ENCODE peak calls at places on chromosomes 6 and 20, in five cellular contexts. C is CD4-positive, alpha-beta memory T cell; S is cardiac muscle cell; O is fibroblast of lung; D is adipocyte. P is an unnamed sample.

GRCh38 chr6:149900620-149901443 is 2.9 kb upstream of the RAET1E start:
- DNase-seq in O (no peak), C (no peak), D (no peak), S (no peak), P (no peak)

GRCh38 chr6:35711731-35712130 is 23.0 kb upstream of the FKBP5 start:
- DNase-seq in S (no peak), O (no peak), C (no peak), D (no peak), P (no peak)

GRCh38 chr20:8545212-8545611 is 413.1 kb downstream of the PLCB1 start:
- DNase-seq in O (peak; percentile 73), D (no peak), S (peak; percentile 33), C (no peak), P (no peak)

GRCh38 chr6:32700391-32701040 is 34.1 kb upstream of the HLA-DQB1 start:
- DNase-seq in C (peak; percentile 45), O (peak; percentile 47), S (peak; percentile 81), D (peak; percentile 68), P (peak; percentile 16)

GRCh38 chr20:34222208-34222607 is 19.0 kb upstream of the ASIP start:
- DNase-seq in O (peak; percentile 97), S (peak; percentile 93), D (peak; percentile 97), C (no peak), P (no peak)

GRCh38 chr6:13554929-13555333 is 19.5 kb upstream of the SIRT5 start:
- DNase-seq in O (peak; percentile 59), S (peak; percentile 37), D (no peak), C (no peak), P (no peak)

GRCh38 chr20:42701948-42702347 is 487.8 kb downstream of the PTPRT start:
- DNase-seq in C (no peak), O (no peak), D (no peak), S (no peak), P (no peak)

GRCh38 chr6:33856655-33857054 is 52.9 kb upstream of the MLN start:
- DNase-seq in D (no peak), S (no peak), C (peak; percentile 79), O (no peak), P (peak; percentile 58)

GRCh38 chr6:151254451-151255081 is 14.8 kb downstream of the AKAP12 start:
- DNase-seq in S (peak; percentile 75), C (no peak), D (peak; percentile 56), O (peak; percentile 79), P (no peak)

GRCh38 chr20:36569847-36570429 is 3.5 kb upstream of the TGIF2 start:
- DNase-seq in C (no peak), D (peak; percentile 54), O (peak; percentile 82), S (peak; percentile 73), P (no peak)

GRCh38 chr6:89007209-89008001 is 44.0 kb upstream of the RNGTT start:
- DNase-seq in D (peak; percentile 21), C (no peak), O (no peak), S (peak; percentile 27), P (no peak)

GRCh38 chr20:47400685-47401084 is 44.2 kb upstream of the ZMYND8 start:
- DNase-seq in D (no peak), C (no peak), O (no peak), S (no peak), P (no peak)

GRCh38 chr20:32480361-32481199 is 104.6 kb downstream of the NOL4L start:
- DNase-seq in D (no peak), S (no peak), C (no peak), O (peak; percentile 62), P (no peak)

GRCh38 chr6:117521785-117522502 is 39.5 kb downstream of the DCBLD1 start:
- DNase-seq in D (peak; percentile 38), O (peak; percentile 64), S (no peak), C (no peak), P (no peak)

GRCh38 chr6:33189164-33189563 is 3.1 kb downstream of the COL11A2 start:
- DNase-seq in S (no peak), C (no peak), D (no peak), O (no peak), P (no peak)

GRCh38 chr6:1336246-1336843 is 24.4 kb downstream of the FOXQ1 start:
- DNase-seq in S (peak; percentile 18), C (no peak), D (no peak), O (no peak), P (no peak)

GRCh38 chr6:39367661-39368060 is 45.2 kb upstream of the KCNK16 start:
- DNase-seq in S (no peak), D (no peak), C (no peak), O (no peak), P (no peak)

GRCh38 chr20:18750735-18751134 is 62.8 kb upstream of the SCP2D1 start:
- DNase-seq in C (no peak), S (no peak), O (no peak), D (no peak), P (no peak)
- H3K4me1 ChIP-seq in C (no peaks in the 10 kb centered on the region), S (no peaks in the 10 kb centered on the region), O (no peaks in the 10 kb centered on the region), D (no peaks in the 10 kb centered on the region), P (no peaks in the 10 kb centered on the region)

GRCh38 chr6:24891004-24891403 is 44.8 kb downstream of the RIPOR2 start:
- DNase-seq in D (no peak), C (no peak), S (no peak), O (no peak), P (no peak)
- H3K4me1 ChIP-seq in D (peaks cover 7% of the 10 kb centered on the region), C (peaks cover 92% of the 10 kb centered on the region), S (peaks cover 14% of the 10 kb centered on the region), O (no peaks in the 10 kb centered on the region), P (peaks cover 51% of the 10 kb centered on the region)

DNA sequence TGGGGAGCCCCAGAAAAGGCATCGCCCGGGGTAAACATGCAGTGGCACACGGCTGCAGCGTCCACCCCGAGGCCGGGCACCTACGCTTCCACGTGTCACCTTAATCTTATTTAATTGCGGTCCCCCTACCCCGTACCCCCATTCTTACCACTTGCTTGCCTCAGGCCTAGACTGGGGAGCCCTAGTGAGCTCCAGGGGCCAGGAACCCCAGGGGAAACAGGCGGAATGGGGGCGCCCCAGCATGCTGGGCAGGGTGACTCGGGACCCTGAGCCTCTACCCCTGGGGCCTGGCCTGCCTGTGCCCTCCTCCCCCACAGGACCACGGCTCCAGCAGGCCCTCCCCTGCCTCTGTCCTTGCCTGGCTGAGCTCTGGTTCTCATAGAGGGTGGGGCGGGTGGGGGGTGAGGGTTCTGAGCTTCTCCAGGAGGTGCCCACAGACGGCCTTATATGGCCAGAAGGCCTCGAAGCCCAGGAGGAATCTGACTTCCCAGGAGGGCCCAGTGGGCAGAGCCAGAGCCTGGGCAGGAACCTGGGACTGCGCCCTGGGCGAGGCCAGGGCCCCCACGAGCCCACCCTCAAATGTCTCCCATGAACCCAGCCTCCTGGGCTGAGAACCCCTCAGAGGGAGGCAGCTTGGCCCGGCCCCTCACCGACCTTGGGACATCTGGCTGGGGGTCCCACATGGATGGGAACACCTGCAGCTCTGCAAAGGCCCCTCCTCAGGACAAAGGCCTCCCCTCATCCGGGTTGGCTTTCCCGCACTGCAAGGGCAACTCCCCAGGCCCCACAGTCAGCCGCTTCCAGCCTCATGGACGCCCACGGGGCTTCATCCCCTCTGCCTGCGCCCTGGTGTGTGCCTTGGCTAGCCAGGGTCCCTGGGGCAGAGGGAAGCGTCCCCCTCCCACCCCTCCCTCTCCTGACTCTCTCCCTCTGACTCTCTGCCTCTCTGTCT is 5.2 kb upstream of the LAMA5 start:
- DNase-seq in C (no peak), O (no peak), D (no peak), S (no peak), P (no peak)
- H3K4me1 ChIP-seq in C (peaks cover 12% of the 10 kb centered on the region), O (peaks cover 59% of the 10 kb centered on the region), D (peaks cover 53% of the 10 kb centered on the region), S (peaks cover 56% of the 10 kb centered on the region), P (peaks cover 8% of the 10 kb centered on the region)

GRCh38 chr6:44662461-44663121 is 275.1 kb downstream of the CDC5L start:
- DNase-seq in D (peak; percentile 44), O (peak; percentile 98), C (no peak), S (peak; percentile 94), P (no peak)
- H3K4me1 ChIP-seq in D (peaks cover 71% of the 10 kb centered on the region), O (peaks cover 5% of the 10 kb centered on the region), C (no peaks in the 10 kb centered on the region), S (peaks cover 6% of the 10 kb centered on the region), P (no peaks in the 10 kb centered on the region)

DNA sequence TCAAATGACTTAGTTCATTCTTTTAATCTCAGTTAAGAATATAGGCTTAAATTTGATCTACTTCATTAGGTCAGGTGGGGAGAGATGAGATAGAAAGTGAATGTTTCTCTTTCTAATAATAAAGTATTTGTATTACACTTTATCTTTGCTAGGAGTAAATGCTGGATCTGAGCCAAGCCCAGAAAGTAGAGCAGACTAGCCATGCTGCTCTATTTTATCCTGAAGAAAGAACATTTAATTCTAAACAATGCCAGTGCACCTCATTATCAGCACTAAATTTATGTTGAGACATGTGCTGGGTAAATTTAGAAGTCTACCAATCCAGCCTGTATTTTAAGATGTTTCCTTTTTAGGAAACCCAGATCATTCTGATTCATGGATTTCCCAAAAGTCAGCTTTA is 43.5 kb downstream of the AKIRIN2 start:
- DNase-seq in C (no peak), O (peak; percentile 20), S (peak; percentile 47), D (no peak), P (no peak)
- H3K4me1 ChIP-seq in C (peaks cover 24% of the 10 kb centered on the region), O (peaks cover 12% of the 10 kb centered on the region), S (peaks cover 20% of the 10 kb centered on the region), D (peaks cover 47% of the 10 kb centered on the region), P (peaks cover 10% of the 10 kb centered on the region)

GRCh38 chr6:73452107-73452461 is at the start of gene CGAS:
- DNase-seq in D (peak; percentile 75), S (peak; percentile 74), O (peak; percentile 50), C (peak; percentile 68), P (peak; percentile 69)
- H3K4me1 ChIP-seq in D (peaks cover 7% of the 10 kb centered on the region), S (no peaks in the 10 kb centered on the region), O (no peaks in the 10 kb centered on the region), C (peaks cover 32% of the 10 kb centered on the region), P (peaks cover 3% of the 10 kb centered on the region)